ENCODE peak calls at places on chromosomes 3 and 15, in four cellular contexts. V is neural progenitor cell, E is HCT116, F is hepatocyte. Z is an unnamed sample. For H3K36me3, the result is how much of the 10 kb centered on the place peaks cover.

GRCh38 chr15:33067456-33067855 is 127.1 kb downstream of the FMN1 start:
- DNase-seq in V (no peak), E (no peak), F (no peak), Z (peak)

GRCh38 chr3:154730221-154730620 is 300.2 kb upstream of the GPR149 start:
- DNase-seq in V (no peak), E (no peak), F (peak), Z (no peak)

GRCh38 chr3:52032702-52033408 is 23.5 kb downstream of the DUSP7 start:
- DNase-seq in E (no peak), F (no peak), V (no peak), Z (no peak)

GRCh38 chr3:187063286-187064081 is 75.8 kb downstream of the RPL39L start:
- DNase-seq in E (no peak), F (no peak), V (no peak), Z (peak)

GRCh38 chr3:14767706-14768105 is 51.1 kb upstream of the FGD5 start:
- DNase-seq in F (no peak), E (no peak), V (no peak), Z (no peak)

GRCh38 chr3:41301548-41301947 is 102.2 kb downstream of the CTNNB1 start:
- DNase-seq in E (no peak), F (no peak), V (no peak), Z (peak)

GRCh38 chr15:44537728-44538240 is 837 bp downstream of the EIF3J start:
- DNase-seq in F (peak), E (no peak), V (no peak), Z (peak)

GRCh38 chr3:52742418-52743041 is 28.2 kb downstream of the NEK4 start:
- DNase-seq in F (peak), V (peak), E (peak), Z (peak)

GRCh38 chr3:57274845-57275244 is 17.6 kb downstream of the ASB14 start:
- DNase-seq in F (no peak), V (no peak), E (no peak), Z (no peak)

GRCh38 chr3:182597621-182598041 is 195.7 kb upstream of the ATP11B start:
- DNase-seq in E (no peak), V (no peak), F (peak), Z (peak)

GRCh38 chr3:103365467-103365866 is 930.7 kb downstream of the ZPLD1 start:
- DNase-seq in E (no peak), V (no peak), F (no peak), Z (no peak)

GRCh38 chr3:70358978-70359580 is 46.6 kb upstream of the MDFIC2 start:
- DNase-seq in V (peak), E (peak), F (peak), Z (peak)

GRCh38 chr3:135618123-135618522 is 347.4 kb upstream of the PPP2R3A start:
- DNase-seq in E (no peak), V (no peak), F (no peak), Z (no peak)

GRCh38 chr3:67048067-67048715 is 50.1 kb downstream of the KBTBD8 start:
- DNase-seq in F (no peak), V (no peak), E (no peak), Z (no peak)

GRCh38 chr3:147655236-147655635 is 246.1 kb downstream of the ZIC1 start:
- DNase-seq in F (no peak), V (no peak), E (no peak), Z (no peak)

GRCh38 chr3:127824151-127824825 is 2.0 kb upstream of the MGLL start:
- DNase-seq in E (no peak), V (no peak), F (no peak), Z (no peak)

GRCh38 chr3:121757087-121757811 is 7.7 kb upstream of the GOLGB1 start:
- DNase-seq in E (no peak), F (no peak), V (no peak), Z (no peak)

GRCh38 chr15:92596623-92597022 is 59.0 kb downstream of the FAM174B start:
- DNase-seq in V (no peak), F (no peak), E (no peak), Z (no peak)

DNA sequence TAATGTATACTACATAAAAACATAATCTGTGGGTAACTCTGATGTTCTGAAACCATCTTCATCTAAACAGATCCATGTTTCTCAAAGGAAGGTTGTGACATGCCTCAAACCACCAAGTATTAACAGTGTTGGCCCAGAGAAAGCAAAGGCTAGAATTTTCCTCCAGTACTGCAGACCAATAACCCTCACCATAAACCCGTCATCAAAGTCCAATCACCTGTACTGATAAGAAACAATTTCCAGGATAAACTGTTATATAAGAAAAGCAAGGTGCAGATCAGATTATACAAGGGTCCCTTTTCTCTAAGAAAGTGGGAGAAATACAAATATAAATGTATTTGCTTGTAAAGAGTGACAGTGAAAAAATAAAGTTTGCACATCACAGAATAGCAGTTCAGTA is 32.3 kb downstream of the TBC1D2B start:
- DNase-seq in V (no peak), E (no peak), F (no peak), Z (no peak)
- TF ChIP-seq EZH2 in V (no peak), E (no peak), F (no peak), Z (no peak)

DNA sequence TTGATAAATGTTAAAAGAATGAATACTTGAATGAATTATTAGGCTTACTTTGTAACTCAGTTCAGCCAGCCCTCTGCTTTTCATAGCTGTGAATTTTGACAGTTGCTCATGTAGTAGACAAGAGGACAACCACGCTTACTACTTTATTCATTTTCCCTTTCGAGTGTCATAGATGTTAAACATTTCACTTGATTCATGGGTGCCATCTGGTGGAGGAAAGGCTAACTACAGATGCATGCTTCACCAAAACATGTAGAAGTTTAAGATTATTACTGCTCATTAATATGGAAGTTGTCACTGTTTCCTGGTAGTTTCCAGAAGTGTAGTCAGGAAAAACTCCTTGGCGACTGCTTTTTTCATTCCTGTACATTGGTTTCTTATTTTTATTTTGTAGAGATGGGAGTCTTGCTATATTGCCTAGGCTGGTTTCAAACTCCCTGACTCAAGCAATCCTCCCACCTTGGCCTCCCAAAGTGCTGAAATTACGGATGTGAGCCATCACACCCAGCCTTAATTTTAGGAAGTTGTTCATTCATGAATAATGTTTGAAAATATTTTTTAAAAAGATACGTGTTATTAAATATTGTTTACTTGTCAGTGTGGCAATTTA is 163.2 kb downstream of the B3GALNT1 start:
- DNase-seq in V (peak), E (peak), F (peak), Z (peak)
- TF ChIP-seq EZH2phosphoT487 in V (no peak), E (no peak), F (no peak), Z (no peak)

GRCh38 chr3:183807329-183807728 is 18.0 kb downstream of the MAP6D1 start:
- DNase-seq in F (no peak), V (no peak), E (no peak), Z (no peak)
- H3K36me3 ChIP-seq in F (under half), V (under half), E (half or more), Z (under half)

GRCh38 chr3:46463868-46464241 is 850 bp downstream of the LTF start:
- DNase-seq in E (no peak), F (no peak), V (no peak), Z (no peak)
- TF ChIP-seq EZH2 in E (no peak), F (no peak), V (no peak), Z (no peak)

DNA sequence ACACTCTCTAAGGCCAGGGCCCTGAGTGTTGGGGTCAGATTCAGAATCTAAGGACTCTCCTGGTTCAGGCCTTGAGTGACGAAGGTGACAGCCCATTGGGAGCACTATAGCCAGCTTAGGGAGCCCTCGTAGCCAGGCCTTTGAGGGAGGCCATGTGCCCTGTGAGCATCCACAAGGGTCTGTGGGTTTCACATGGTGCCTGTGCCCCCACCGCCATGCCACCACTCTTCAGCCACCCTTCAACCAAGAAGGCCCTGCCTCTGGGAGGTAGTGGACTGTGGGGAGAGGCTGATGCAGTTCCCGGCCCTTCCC is 37.5 kb downstream of the TSPAN3 start:
- DNase-seq in F (no peak), E (no peak), V (no peak), Z (no peak)
- TF ChIP-seq EZH2phosphoT487 in F (no peak), E (no peak), V (no peak), Z (no peak)

GRCh38 chr15:89808160-89808870 is 6.3 kb downstream of the ANPEP start:
- DNase-seq in E (no peak), F (no peak), V (peak), Z (no peak)
- H3K36me3 ChIP-seq in E (under half), F (under half), V (under half), Z (under half)

GRCh38 chr3:194204036-194204792 is 68.3 kb downstream of the HES1 start:
- DNase-seq in V (peak), F (peak), E (no peak), Z (peak)
- TF ChIP-seq EZH2 in V (peak), F (no peak), E (no peak), Z (no peak)

GRCh38 chr15:57527382-57528091 is 64.2 kb upstream of the MYZAP start:
- DNase-seq in E (peak), V (peak), F (peak), Z (peak)
- TF ChIP-seq EZH2phosphoT487 in E (no peak), V (no peak), F (no peak), Z (no peak)

DNA sequence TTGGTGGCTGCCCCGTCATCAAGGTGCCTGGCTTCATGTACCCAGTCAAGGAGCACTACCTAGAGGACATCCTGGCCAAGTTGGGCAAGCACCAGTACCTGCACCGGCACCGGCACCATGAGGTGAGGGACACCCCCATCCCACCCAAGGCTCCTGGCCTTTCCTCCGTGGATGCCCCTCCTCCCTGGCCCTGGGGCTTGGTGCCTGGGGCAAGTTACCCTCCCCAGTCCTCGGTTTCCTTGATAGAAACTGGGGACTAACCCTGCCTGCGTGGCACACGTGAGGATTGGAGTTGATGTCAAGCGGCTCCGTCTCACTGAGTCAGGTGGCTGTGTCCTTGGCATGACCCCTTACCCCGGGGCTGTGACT is 43.9 kb downstream of the DHX30 start:
- DNase-seq in E (no peak), F (no peak), V (no peak), Z (no peak)
- H3K36me3 ChIP-seq in E (under half), F (under half), V (under half), Z (half or more)

Z was measured in PC-3.